ENCODE peak calls at places on chromosomes 1 and 21, in ten cellular contexts. E is A549; R is CD8-positive, alpha-beta T cell; N is GM12865; L is heart right ventricle; I is BJ; U is mucosa of descending colon; D is progenitor cell of endocrine pancreas; O is vagina; T is endothelial cell of umbilical vein. V is an unnamed sample.

GRCh38 chr1:157310401-157310800 is 172.2 kb upstream of the ETV3 start:
- DNase-seq in N (no peak), U (no peak), I (no peak), T (no peak), L (no peak), R (no peak), O (no peak), E (no peak), D (no peak), V (no peak)

GRCh38 chr1:232084584-232085223 is 458.1 kb downstream of the DISC1 start:
- DNase-seq in U (peak), R (no peak), E (no peak), D (peak), T (peak), N (no peak), O (no peak), L (no peak), I (no peak), V (no peak)

GRCh38 chr1:220012259-220012658 is 34.0 kb downstream of the EPRS1 start:
- DNase-seq in U (no peak), I (no peak), L (no peak), T (peak), D (no peak), N (no peak), O (no peak), E (no peak), R (no peak), V (no peak)

GRCh38 chr1:117694543-117694942 is 88.7 kb downstream of the TENT5C start:
- DNase-seq in R (no peak), O (no peak), N (no peak), E (no peak), L (no peak), T (no peak), I (no peak), U (no peak), D (no peak), V (no peak)

GRCh38 chr1:151494741-151495281 is 16.4 kb upstream of the CGN start:
- DNase-seq in L (no peak), N (peak), I (peak), O (no peak), D (no peak), R (no peak), T (peak), U (no peak), E (peak), V (no peak)

GRCh38 chr1:184287001-184287400 is 99.8 kb upstream of the C1orf21 start:
- DNase-seq in E (no peak), I (no peak), T (no peak), O (no peak), L (no peak), N (no peak), U (no peak), D (no peak), R (no peak), V (no peak)

GRCh38 chr1:2163205-2163604 is 31.4 kb downstream of the FAAP20 start:
- DNase-seq in D (no peak), I (no peak), E (no peak), O (no peak), T (no peak), N (no peak), R (no peak), L (no peak), U (no peak), V (no peak)

GRCh38 chr1:8427493-8427892 is 109.6 kb downstream of the SLC45A1 start:
- DNase-seq in T (no peak), U (no peak), N (peak), I (no peak), D (no peak), L (no peak), O (no peak), E (no peak), R (peak), V (no peak)

GRCh38 chr1:8361198-8361849 is 43.4 kb downstream of the SLC45A1 start:
- DNase-seq in I (no peak), D (no peak), L (no peak), O (no peak), R (no peak), U (no peak), T (no peak), N (no peak), E (no peak), V (no peak)

GRCh38 chr1:85406887-85407593 is 57.9 kb downstream of the DDAH1 start:
- DNase-seq in O (no peak), T (peak), R (no peak), L (peak), D (no peak), N (no peak), I (peak), U (peak), E (peak), V (no peak)

GRCh38 chr1:232130815-232131474 is 499.0 kb downstream of the SIPA1L2 start:
- DNase-seq in O (no peak), N (no peak), R (no peak), D (no peak), E (no peak), U (no peak), I (no peak), L (no peak), T (no peak), V (no peak)

GRCh38 chr21:43944181-43944633 is 67.9 kb upstream of the TRAPPC10 start:
- DNase-seq in N (no peak), R (no peak), I (no peak), O (no peak), U (no peak), E (no peak), T (no peak), D (no peak), L (no peak), V (no peak)

GRCh38 chr1:47438321-47439150 is 692 bp downstream of the FOXD2 start:
- DNase-seq in O (no peak), N (peak), I (no peak), E (no peak), L (no peak), U (peak), R (peak), T (no peak), D (no peak), V (no peak)

GRCh38 chr1:38820860-38821259 is 38.7 kb downstream of the RRAGC start:
- DNase-seq in N (no peak), T (no peak), O (no peak), I (no peak), L (no peak), R (no peak), D (no peak), E (no peak), U (no peak), V (no peak)

GRCh38 chr1:1084028-1084371 is 9.9 kb upstream of the RNF223 start:
- DNase-seq in L (no peak), R (peak), I (no peak), E (no peak), N (no peak), D (no peak), U (no peak), O (no peak), T (no peak), V (no peak)

GRCh38 chr1:64685247-64685646 is 59.6 kb upstream of the RAVER2 start:
- DNase-seq in E (no peak), O (no peak), I (no peak), D (no peak), N (no peak), U (no peak), R (no peak), T (no peak), L (no peak), V (no peak)

GRCh38 chr1:247209306-247209900 is 37.6 kb upstream of the ZNF124 start:
- DNase-seq in O (no peak), I (no peak), L (no peak), D (no peak), N (no peak), T (no peak), U (no peak), R (no peak), E (no peak), V (no peak)

GRCh38 chr1:154327466-154328317 is 2.4 kb downstream of the ATP8B2 start:
- DNase-seq in I (no peak), N (peak), O (no peak), E (no peak), U (peak), L (no peak), D (no peak), T (peak), R (peak), V (no peak)

GRCh38 chr21:17736072-17736471 is 83.1 kb downstream of the C21orf91 start:
- DNase-seq in T (no peak), U (no peak), E (no peak), R (no peak), O (no peak), N (no peak), L (peak), D (no peak), I (no peak), V (no peak)

GRCh38 chr1:55322842-55323241 is 107.7 kb upstream of the USP24 start:
- DNase-seq in T (peak), E (peak), U (no peak), N (no peak), O (no peak), R (no peak), L (no peak), I (no peak), D (no peak), V (no peak)

GRCh38 chr1:19209439-19209989 is 552 bp downstream of the UBR4 start:
- DNase-seq in L (peak), U (peak), D (no peak), I (no peak), N (peak), O (no peak), E (peak), T (peak), R (peak), V (no peak)

GRCh38 chr1:109060707-109061106 is 15.1 kb downstream of the TAF13 start:
- DNase-seq in O (no peak), R (no peak), T (no peak), E (no peak), L (no peak), I (no peak), D (no peak), U (peak), N (no peak), V (no peak)

GRCh38 chr1:112541299-112541698 is 32.5 kb downstream of the WNT2B start:
- DNase-seq in N (no peak), T (no peak), O (no peak), E (no peak), I (no peak), U (no peak), D (no peak), L (no peak), R (no peak), V (no peak)

GRCh38 chr1:40768146-40768990 is 15.2 kb upstream of the KCNQ4 start:
- DNase-seq in I (no peak), O (peak), L (no peak), U (no peak), T (no peak), N (no peak), E (no peak), D (no peak), R (no peak), V (no peak)

GRCh38 chr1:183267646-183268431 is 81.8 kb downstream of the LAMC2 start:
- DNase-seq in E (peak), N (no peak), L (no peak), O (no peak), R (no peak), D (no peak), T (peak), U (no peak), I (peak), V (no peak)

GRCh38 chr1:159957824-159958268 is 3.8 kb upstream of the SLAMF9 start:
- DNase-seq in I (no peak), L (no peak), E (no peak), O (no peak), D (no peak), T (no peak), U (no peak), R (no peak), N (no peak), V (no peak)

GRCh38 chr1:116026626-116027025 is 50.3 kb downstream of the SLC22A15 start:
- DNase-seq in U (no peak), T (no peak), R (no peak), D (no peak), L (no peak), N (no peak), I (no peak), E (no peak), O (no peak), V (no peak)

GRCh38 chr1:23178414-23178813 is 9.8 kb upstream of the LUZP1 start:
- DNase-seq in L (no peak), R (no peak), U (no peak), E (no peak), D (no peak), T (peak), I (no peak), N (no peak), O (no peak), V (no peak)

GRCh38 chr1:23174383-23175110 is 5.9 kb upstream of the LUZP1 start:
- DNase-seq in T (no peak), O (no peak), D (no peak), R (no peak), U (no peak), E (no peak), N (no peak), I (no peak), L (no peak), V (no peak)

GRCh38 chr1:23177031-23177430 is 8.4 kb upstream of the LUZP1 start:
- DNase-seq in O (no peak), E (no peak), N (no peak), I (no peak), R (no peak), L (no peak), U (no peak), T (no peak), D (no peak), V (no peak)

GRCh38 chr1:23178931-23179330 is 10.3 kb upstream of the LUZP1 start:
- DNase-seq in I (no peak), D (no peak), R (no peak), O (no peak), L (no peak), T (peak), U (no peak), N (peak), E (peak), V (no peak)

GRCh38 chr1:23177438-23178380 is 9.1 kb upstream of the LUZP1 start:
- DNase-seq in N (peak), O (no peak), E (peak), D (peak), I (no peak), R (peak), T (peak), L (peak), U (peak), V (peak)
- TF ChIP-seq CTCF in N (peak), O (no peak), E (no peak), D (peak), I (no peak), R (no peak), T (peak), L (peak), U (peak), V (peak)

GRCh38 chr1:16321176-16321867 is 31.0 kb downstream of the FBXO42 start:
- DNase-seq in R (no peak), O (no peak), U (no peak), L (no peak), I (no peak), N (peak), T (no peak), D (no peak), E (no peak), V (no peak)
- TF ChIP-seq CTCF in R (no peak), O (no peak), U (no peak), L (no peak), I (no peak), N (no peak), T (no peak), D (no peak), E (no peak), V (no peak)

DNA sequence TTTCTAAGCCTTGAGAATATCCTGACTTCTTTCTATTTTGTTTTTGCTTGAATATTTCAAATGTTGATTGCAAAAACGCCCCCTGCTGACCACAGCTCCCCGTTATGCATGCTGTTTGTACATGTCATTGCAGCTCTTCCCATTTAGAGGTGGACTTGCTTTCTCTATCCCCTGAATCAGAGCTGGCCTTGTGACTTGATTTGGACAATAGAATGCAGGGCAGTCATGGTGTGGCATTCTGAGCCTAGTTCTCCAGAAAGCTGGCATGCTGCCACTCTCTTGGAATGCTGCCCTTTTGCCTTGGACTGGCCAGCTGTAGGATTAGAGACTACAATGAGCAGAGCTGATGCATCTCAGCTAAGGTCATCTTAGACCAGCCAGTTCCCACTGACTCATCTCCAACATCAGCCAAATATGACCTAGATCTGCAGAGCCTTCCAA is 1561.5 kb downstream of the MRPL39 start:
- DNase-seq in E (peak), O (no peak), D (no peak), R (peak), U (peak), T (peak), N (peak), I (no peak), L (peak), V (no peak)
- TF ChIP-seq CTCF in E (no peak), O (peak), D (peak), R (no peak), U (no peak), T (peak), N (peak), I (no peak), L (peak), V (no peak)

GRCh38 chr1:218778257-218778656 is 395.4 kb upstream of the LYPLAL1 start:
- DNase-seq in I (no peak), E (no peak), D (no peak), T (no peak), R (no peak), U (no peak), O (no peak), L (no peak), N (no peak), V (no peak)
- TF ChIP-seq CTCF in I (no peak), E (no peak), D (no peak), T (no peak), R (no peak), U (no peak), O (no peak), L (no peak), N (no peak), V (no peak)

GRCh38 chr1:223639333-223639749 is 26.2 kb downstream of the CAPN8 start:
- DNase-seq in R (no peak), O (no peak), L (no peak), D (no peak), I (no peak), T (no peak), N (peak), E (no peak), U (no peak), V (no peak)
- TF ChIP-seq CTCF in R (no peak), O (no peak), L (no peak), D (no peak), I (no peak), T (no peak), N (no peak), E (no peak), U (no peak), V (no peak)

DNA sequence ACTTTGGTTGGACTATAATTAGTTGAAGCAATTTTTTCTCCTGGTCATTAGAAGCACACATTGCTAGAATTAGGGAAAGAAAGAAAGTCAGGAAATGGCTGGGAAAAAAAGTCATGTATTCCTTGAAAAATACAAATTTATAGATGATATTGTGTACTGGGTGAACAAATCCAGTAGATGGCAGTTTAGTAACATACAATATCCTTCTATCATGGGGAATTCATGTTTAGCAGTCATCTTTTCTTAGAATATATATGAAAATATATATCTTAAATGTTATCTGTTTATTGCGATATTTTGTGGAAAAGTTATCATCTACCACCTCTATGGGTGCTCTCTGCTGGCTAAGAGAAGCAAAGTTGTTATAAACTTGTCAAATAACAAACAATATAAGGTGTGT is 13.1 kb upstream of the ZRANB2 start:
- DNase-seq in T (peak), U (no peak), D (no peak), N (no peak), L (no peak), E (peak), R (no peak), O (no peak), I (no peak), V (no peak)
- TF ChIP-seq CTCF in T (peak), U (no peak), D (peak), N (no peak), L (peak), E (peak), R (no peak), O (no peak), I (peak), V (peak)

V was measured in chondrocyte.